ENCODE peak calls at places on chromosomes 1 and 21, in five cellular contexts. H is neuronal stem cell, G is H1, S is trophoblast cell, V is mesenchymal stem cell. W is an unnamed sample.

GRCh38 chr1:115219937-115220336 is 118.1 kb downstream of the NGF start:
- DNase-seq in H (no peak), G (no peak), V (no peak), S (no peak), W (no peak)

GRCh38 chr1:153560771-153561170 is 4.9 kb downstream of the S100A2 start:
- DNase-seq in H (no peak), G (no peak), S (no peak), V (no peak), W (no peak)

GRCh38 chr21:35575280-35575915 is 484.9 kb downstream of the SETD4 start:
- DNase-seq in V (peak), S (peak), G (no peak), H (no peak), W (no peak)

GRCh38 chr1:157359309-157360020 is 192.8 kb downstream of the FCRL5 start:
- DNase-seq in S (no peak), H (no peak), V (no peak), G (no peak), W (no peak)

GRCh38 chr21:39136711-39137110 is 46.5 kb downstream of the PSMG1 start:
- DNase-seq in S (peak), H (no peak), V (peak), G (no peak), W (no peak)

GRCh38 chr1:64522740-64523139 is 52.8 kb downstream of the CACHD1 start:
- DNase-seq in H (no peak), V (no peak), G (no peak), S (no peak), W (no peak)

GRCh38 chr1:60564856-60565445 is 491.4 kb upstream of the C1orf87 start:
- DNase-seq in G (no peak), S (no peak), V (no peak), H (no peak), W (no peak)

GRCh38 chr1:81833722-81834121 is 33.0 kb downstream of the ADGRL2 start:
- DNase-seq in H (no peak), S (no peak), V (no peak), G (no peak), W (no peak)

GRCh38 chr1:87291107-87291506 is 37.6 kb upstream of the LMO4 start:
- DNase-seq in G (no peak), V (no peak), S (peak), H (no peak), W (no peak)

GRCh38 chr1:230824571-230825060 is 43.7 kb downstream of the C1orf198 start:
- DNase-seq in V (peak), G (no peak), H (no peak), S (peak), W (no peak)

GRCh38 chr1:147062951-147063350 is 109.3 kb downstream of the PRKAB2 start:
- DNase-seq in G (no peak), V (no peak), H (no peak), S (no peak), W (no peak)

GRCh38 chr1:82517586-82517985 is 716.9 kb downstream of the ADGRL2 start:
- DNase-seq in S (no peak), G (peak), V (peak), H (peak), W (peak)

GRCh38 chr1:155254228-155254713 is 1.0 kb downstream of the ENTREP3 start:
- DNase-seq in H (no peak), V (no peak), S (no peak), G (no peak), W (no peak)

GRCh38 chr1:156493749-156494148 is 6.8 kb downstream of the MEF2D start:
- DNase-seq in S (no peak), V (no peak), G (no peak), H (no peak), W (no peak)

GRCh38 chr1:36762174-36762573 is 272.1 kb downstream of the GRIK3 start:
- DNase-seq in S (no peak), G (no peak), H (no peak), V (no peak), W (no peak)

DNA sequence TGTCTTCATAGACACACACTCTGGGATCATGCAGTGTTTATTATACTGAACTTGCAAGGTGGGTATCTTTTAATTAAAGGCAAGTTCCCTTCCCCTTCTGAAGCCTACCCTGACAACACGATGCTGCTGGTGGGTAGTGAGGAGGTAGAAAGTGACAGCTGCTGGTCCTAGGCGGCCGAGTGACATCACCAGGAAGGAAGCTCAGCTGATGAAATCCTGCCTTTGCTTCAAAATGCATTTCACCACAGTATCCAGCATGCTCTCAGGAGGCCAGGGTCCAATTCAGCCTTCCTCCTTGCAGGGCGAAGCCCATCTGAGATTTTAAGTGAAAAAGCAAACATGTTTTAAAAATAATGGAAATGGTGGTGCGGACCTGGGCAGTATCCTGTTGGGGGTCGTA is 324.6 kb upstream of the C1orf174 start:
- DNase-seq in S (no peak), H (no peak), G (no peak), V (no peak), W (no peak)
- H2BK12ac ChIP-seq in S (no peak), H (no peak), G (no peak), V (no peak), W (no peak)

DNA sequence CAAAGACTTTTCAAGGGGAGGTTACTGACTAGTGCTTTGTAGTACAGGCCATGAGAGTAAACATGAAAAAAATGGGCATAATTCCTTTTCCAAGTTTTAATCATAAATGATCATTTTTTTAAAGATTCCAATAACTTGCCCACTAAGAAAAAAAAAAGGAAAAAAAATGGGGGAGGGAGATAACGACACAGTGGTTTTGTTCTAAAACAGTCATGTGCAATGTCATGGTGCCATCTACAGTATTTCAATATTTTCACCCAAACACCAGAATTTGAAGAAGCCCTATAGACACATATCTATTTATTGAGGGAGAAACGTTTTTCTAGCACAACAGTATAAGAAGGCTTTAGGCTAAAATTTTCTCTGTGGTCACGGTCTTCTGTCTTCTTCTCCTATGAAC is 250.2 kb downstream of the LTN1 start:
- DNase-seq in S (no peak), G (no peak), H (no peak), V (peak), W (no peak)
- H3K9ac ChIP-seq in S (no peak), G (no peak), H (no peak), V (peak), W (no peak)

DNA sequence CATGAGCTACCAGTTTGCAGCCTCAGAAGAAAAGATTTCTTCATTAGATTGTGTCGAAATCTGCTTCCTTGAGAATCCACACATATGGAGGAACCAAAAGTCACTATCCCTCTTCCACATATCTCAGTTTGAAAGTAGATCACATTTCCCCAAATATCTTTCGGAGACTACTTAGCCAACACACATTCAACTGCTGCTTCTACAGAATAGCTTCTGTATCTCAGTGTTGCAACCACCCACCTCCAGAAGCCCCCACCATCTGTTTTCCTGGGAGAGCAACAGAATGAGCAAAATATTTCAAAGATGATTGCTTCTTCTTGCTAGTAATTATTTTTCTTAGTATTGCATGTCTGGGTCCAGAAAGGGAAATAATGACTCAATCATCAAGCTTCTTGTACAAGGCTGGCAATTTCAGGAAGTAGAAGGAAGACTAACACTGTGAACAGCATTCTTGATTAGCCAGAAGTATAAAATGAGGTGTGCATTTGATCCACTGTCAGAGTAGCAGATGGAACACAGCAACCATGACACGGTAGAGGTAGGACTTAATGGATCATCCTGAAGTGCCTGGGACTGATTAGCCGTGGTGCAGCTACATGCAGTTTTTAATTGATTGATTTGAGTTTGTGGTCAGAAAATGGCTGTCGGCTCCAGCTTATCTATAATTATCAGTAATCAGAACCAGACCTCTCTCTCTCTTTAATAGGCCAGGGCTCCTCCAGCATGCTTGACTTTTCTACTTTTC is 24.9 kb downstream of the ZC3H11B start:
- DNase-seq in G (no peak), H (no peak), V (peak), S (no peak), W (no peak)
- H2BK12ac ChIP-seq in G (no peak), H (no peak), V (no peak), S (no peak), W (no peak)

DNA sequence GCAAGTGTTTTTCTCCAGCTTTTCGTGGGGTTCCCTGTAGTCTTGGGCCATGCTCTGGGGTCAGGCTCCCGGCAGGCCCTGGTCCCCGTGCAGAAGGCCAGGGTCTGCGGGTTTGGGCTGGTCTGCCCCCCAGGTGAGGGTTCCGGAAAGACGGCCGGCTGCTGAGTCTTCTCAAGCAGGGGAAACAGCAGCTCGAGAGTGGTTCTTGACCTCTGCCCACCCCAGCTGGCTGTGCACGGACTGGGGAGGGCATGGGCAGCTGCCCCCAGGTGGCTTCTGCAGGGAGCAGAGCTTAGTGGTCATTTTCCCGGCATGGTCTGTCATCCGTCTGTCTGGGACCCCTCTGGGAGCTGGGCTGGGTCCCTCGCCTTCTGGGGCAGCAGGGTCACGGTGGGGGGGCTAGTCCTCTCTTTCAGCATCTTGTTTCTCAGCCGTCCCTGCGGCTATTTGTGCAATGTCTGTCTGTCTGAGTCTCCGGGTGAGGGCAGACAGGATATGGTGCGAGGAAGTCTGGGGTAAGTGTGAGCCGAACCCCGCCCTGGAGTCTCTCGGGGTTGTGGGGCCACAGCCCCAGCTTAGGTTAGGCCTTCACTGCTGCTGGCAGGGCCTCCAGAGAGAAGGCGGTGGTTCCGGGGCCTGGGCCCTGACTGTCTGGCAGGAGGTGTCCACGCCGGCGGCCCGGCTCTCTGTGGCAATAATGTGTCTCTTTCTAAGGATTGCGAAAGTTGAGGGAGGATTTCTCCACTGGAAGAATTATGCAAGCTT is 6.1 kb downstream of the SKI start:
- DNase-seq in S (peak), V (peak), G (no peak), H (no peak), W (peak)
- H3K9ac ChIP-seq in S (no peak), V (peak), G (no peak), H (no peak), W (no peak)

GRCh38 chr1:227362039-227362438 is 43.7 kb upstream of the CDC42BPA start:
- DNase-seq in V (no peak), G (no peak), H (no peak), S (no peak), W (no peak)
- H2BK12ac ChIP-seq in V (no peak), G (no peak), H (no peak), S (no peak), W (no peak)

DNA sequence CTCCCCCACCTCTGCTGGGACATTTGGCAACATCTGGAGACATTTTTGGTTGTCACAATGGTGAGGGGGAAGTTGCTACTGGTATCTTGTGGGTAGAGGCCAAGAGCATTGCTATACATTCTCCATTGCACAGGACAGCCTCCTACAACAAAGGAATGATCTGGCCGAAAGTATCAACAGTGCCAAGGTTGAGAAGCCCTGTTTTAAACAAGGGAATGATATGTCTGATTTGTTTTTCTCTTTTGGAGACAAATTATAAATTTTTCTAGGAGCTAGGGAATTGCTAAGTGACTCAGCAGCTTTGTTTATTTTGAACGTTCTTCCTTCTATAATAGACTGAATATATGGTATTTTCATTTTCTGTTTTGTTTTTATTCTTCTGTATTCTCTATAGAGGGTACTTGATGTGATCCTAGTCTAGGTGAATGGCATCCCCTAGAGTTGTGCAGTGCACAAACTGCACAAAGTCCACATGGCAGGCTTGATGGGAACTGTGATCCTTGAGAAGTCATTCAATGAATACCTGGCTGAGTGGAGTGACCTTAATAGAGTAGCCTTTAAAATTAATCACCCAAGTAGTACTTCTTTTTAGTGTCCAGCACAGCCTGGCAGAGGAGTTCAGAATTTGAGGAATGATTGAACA is 288.6 kb upstream of the USP24 start:
- DNase-seq in G (no peak), V (peak), S (no peak), H (no peak), W (no peak)
- H3K9ac ChIP-seq in G (no peak), V (peak), S (no peak), H (no peak), W (no peak)